ENCODE peak calls at places on chromosome 16, in four cellular contexts. One of them, this sample, is unnamed.

GRCh38 chr16:71722801-71723536 is 1.5 kb downstream of the PHLPP2 start:
- DNase-seq in trophoblast cell: peak; percentile 66
- DNase-seq in neuronal stem cell: peak; percentile 78
- DNase-seq in H9: peak; percentile 86
- DNase-seq in this sample: peak; percentile 83

GRCh38 chr16:13680021-13680672 is 239.8 kb upstream of the ERCC4 start:
- DNase-seq in trophoblast cell: no peak
- DNase-seq in neuronal stem cell: no peak
- DNase-seq in H9: no peak
- DNase-seq in this sample: no peak

GRCh38 chr16:7364054-7364407 is 31.4 kb downstream of the RBFOX1 start:
- DNase-seq in trophoblast cell: no peak
- DNase-seq in neuronal stem cell: no peak
- DNase-seq in H9: no peak
- DNase-seq in this sample: no peak

GRCh38 chr16:2090819-2091721 is 43.3 kb downstream of the TSC2 start:
- DNase-seq in trophoblast cell: peak; percentile 76
- DNase-seq in neuronal stem cell: peak; percentile 87
- DNase-seq in H9: peak; percentile 91
- DNase-seq in this sample: peak; percentile 79

GRCh38 chr16:58417600-58417999 is 25.3 kb downstream of the GINS3 start:
- DNase-seq in trophoblast cell: no peak
- DNase-seq in neuronal stem cell: no peak
- DNase-seq in H9: no peak
- DNase-seq in this sample: no peak

GRCh38 chr16:25151996-25152395 is 40.5 kb downstream of the LCMT1 start:
- DNase-seq in trophoblast cell: peak; percentile 89
- DNase-seq in neuronal stem cell: no peak
- DNase-seq in H9: no peak
- DNase-seq in this sample: peak; percentile 22

GRCh38 chr16:55470533-55471371 is 8.2 kb upstream of the MMP2 start:
- DNase-seq in trophoblast cell: peak; percentile 40
- DNase-seq in neuronal stem cell: no peak
- DNase-seq in H9: peak; percentile 52
- DNase-seq in this sample: peak; percentile 32

GRCh38 chr16:4207683-4208528 is 34.0 kb downstream of the SRL start:
- DNase-seq in trophoblast cell: no peak
- DNase-seq in neuronal stem cell: no peak
- DNase-seq in H9: no peak
- DNase-seq in this sample: no peak

GRCh38 chr16:53492499-53492898 is 10.5 kb downstream of the AKTIP start:
- DNase-seq in trophoblast cell: no peak
- DNase-seq in neuronal stem cell: no peak
- DNase-seq in H9: no peak
- DNase-seq in this sample: no peak

GRCh38 chr16:78441298-78441697 is 341.8 kb downstream of the WWOX start:
- DNase-seq in trophoblast cell: no peak
- DNase-seq in neuronal stem cell: no peak
- DNase-seq in H9: no peak
- DNase-seq in this sample: no peak

GRCh38 chr16:49967012-49967559 is 57.9 kb upstream of the CNEP1R1 start:
- DNase-seq in trophoblast cell: no peak
- DNase-seq in neuronal stem cell: no peak
- DNase-seq in H9: no peak
- DNase-seq in this sample: no peak

GRCh38 chr16:1533443-1533951 is at the start of gene TMEM204:
- DNase-seq in trophoblast cell: no peak
- DNase-seq in neuronal stem cell: no peak
- DNase-seq in H9: no peak
- DNase-seq in this sample: peak; percentile 72

GRCh38 chr16:67537636-67538591 is 9.3 kb downstream of the RIPOR1 start:
- DNase-seq in trophoblast cell: peak; percentile 63
- DNase-seq in neuronal stem cell: no peak
- DNase-seq in H9: peak; percentile 50
- DNase-seq in this sample: peak; percentile 50

GRCh38 chr16:78706637-78707036 is 607.2 kb downstream of the WWOX start:
- DNase-seq in trophoblast cell: no peak
- DNase-seq in neuronal stem cell: no peak
- DNase-seq in H9: no peak
- DNase-seq in this sample: no peak

GRCh38 chr16:15552507-15552906 is 90.4 kb downstream of the MARF1 start:
- DNase-seq in trophoblast cell: no peak
- DNase-seq in neuronal stem cell: no peak
- DNase-seq in H9: no peak
- DNase-seq in this sample: no peak

GRCh38 chr16:78446486-78446885 is 347.0 kb downstream of the WWOX start:
- DNase-seq in trophoblast cell: no peak
- DNase-seq in neuronal stem cell: no peak
- DNase-seq in H9: no peak
- DNase-seq in this sample: no peak

GRCh38 chr16:49600541-49600940 is 226.9 kb downstream of the C16orf78 start:
- DNase-seq in trophoblast cell: no peak
- DNase-seq in neuronal stem cell: no peak
- DNase-seq in H9: peak; percentile 27
- DNase-seq in this sample: no peak

GRCh38 chr16:55526448-55526847 is 17.6 kb downstream of the LPCAT2 start:
- DNase-seq in trophoblast cell: no peak
- DNase-seq in neuronal stem cell: no peak
- DNase-seq in H9: no peak
- DNase-seq in this sample: no peak

GRCh38 chr16:21214086-21214485 is 2.7 kb upstream of the ZP2 start:
- DNase-seq in trophoblast cell: no peak
- DNase-seq in neuronal stem cell: no peak
- DNase-seq in H9: no peak
- DNase-seq in this sample: no peak

GRCh38 chr16:23072769-23073549 is 76.3 kb downstream of the USP31 start:
- DNase-seq in trophoblast cell: peak; percentile 62
- DNase-seq in neuronal stem cell: no peak
- DNase-seq in H9: no peak
- DNase-seq in this sample: peak; percentile 6

GRCh38 chr16:89020068-89020924 is 43.3 kb upstream of the CBFA2T3 start:
- DNase-seq in trophoblast cell: no peak
- DNase-seq in neuronal stem cell: no peak
- DNase-seq in H9: no peak
- DNase-seq in this sample: no peak
- H2BK12ac ChIP-seq in trophoblast cell: no peak overlapping the region
- H2BK12ac ChIP-seq in neuronal stem cell: no peak overlapping the region
- H2BK12ac ChIP-seq in H9: no peak overlapping the region
- H2BK12ac ChIP-seq in this sample: no peak overlapping the region

GRCh38 chr16:81600275-81600674 is 155.7 kb downstream of the CMIP start:
- DNase-seq in trophoblast cell: peak; percentile 97
- DNase-seq in neuronal stem cell: peak; percentile 31
- DNase-seq in H9: no peak
- DNase-seq in this sample: peak; percentile 91
- H4K8ac ChIP-seq in trophoblast cell: no peak overlapping the region
- H4K8ac ChIP-seq in neuronal stem cell: no peak overlapping the region
- H4K8ac ChIP-seq in H9: no peak overlapping the region
- H4K8ac ChIP-seq in this sample: no peak overlapping the region

GRCh38 chr16:87809150-87809902 is 43.5 kb upstream of the KLHDC4 start:
- DNase-seq in trophoblast cell: no peak
- DNase-seq in neuronal stem cell: no peak
- DNase-seq in H9: no peak
- DNase-seq in this sample: no peak
- H3K4me2 ChIP-seq in trophoblast cell: no peak overlapping the region
- H3K4me2 ChIP-seq in neuronal stem cell: no peak overlapping the region
- H3K4me2 ChIP-seq in H9: no peak overlapping the region
- H3K4me2 ChIP-seq in this sample: no peak overlapping the region

GRCh38 chr16:85221810-85222150 is 109.5 kb upstream of the CIBAR2 start:
- DNase-seq in trophoblast cell: no peak
- DNase-seq in neuronal stem cell: no peak
- DNase-seq in H9: no peak
- DNase-seq in this sample: no peak

GRCh38 chr16:85222151-85222863 is 110.0 kb upstream of the CIBAR2 start:
- DNase-seq in trophoblast cell: no peak
- DNase-seq in neuronal stem cell: peak; percentile 71
- DNase-seq in H9: no peak
- DNase-seq in this sample: no peak

GRCh38 chr16:85225291-85225690 is 113.0 kb upstream of the CIBAR2 start:
- DNase-seq in trophoblast cell: no peak
- DNase-seq in neuronal stem cell: no peak
- DNase-seq in H9: no peak
- DNase-seq in this sample: peak; percentile 73

GRCh38 chr16:85220125-85220839 is 108.0 kb upstream of the CIBAR2 start:
- DNase-seq in trophoblast cell: no peak
- DNase-seq in neuronal stem cell: no peak
- DNase-seq in H9: no peak
- DNase-seq in this sample: peak; percentile 79

GRCh38 chr16:85221081-85221809 is 109.0 kb upstream of the CIBAR2 start:
- DNase-seq in trophoblast cell: no peak
- DNase-seq in neuronal stem cell: no peak
- DNase-seq in H9: no peak
- DNase-seq in this sample: no peak
- H2BK12ac ChIP-seq in trophoblast cell: no peak overlapping the region
- H2BK12ac ChIP-seq in neuronal stem cell: peak overlapping the region; percentile 98
- H2BK12ac ChIP-seq in H9: no peak overlapping the region
- H2BK12ac ChIP-seq in this sample: peak overlapping the region; percentile 16

This sample was measured in mesenchymal stem cell.